ENCODE peak calls at places on chromosomes 2 and 18, in ten cellular contexts. Q is suprapubic skin, I is IMR-90, Y is uterus, D is sigmoid colon, A is HL-60, K is left ventricle myocardium inferior, S is small intestine, C is neuronal stem cell, H is GM23338. T is an unnamed sample.

GRCh38 chr2:39772812-39773152 is 6.3 kb downstream of the THUMPD2 start:
- DNase-seq in S (no peak), Q (no peak), H (no peak), A (no peak), K (no peak), Y (no peak), I (no peak), D (no peak), C (no peak), T (no peak)

GRCh38 chr2:230891108-230891507 is 26.4 kb downstream of the ITM2C start:
- DNase-seq in I (no peak), S (no peak), D (no peak), H (no peak), K (no peak), C (no peak), Y (no peak), A (no peak), Q (no peak), T (no peak)

GRCh38 chr2:130319536-130319935 is 23.2 kb upstream of the IMP4 start:
- DNase-seq in C (no peak), H (no peak), D (no peak), Q (no peak), S (no peak), Y (no peak), I (no peak), A (no peak), K (no peak), T (no peak)

GRCh38 chr2:184596819-184597411 is 1.4 kb upstream of the ZNF804A start:
- DNase-seq in D (no peak), Q (no peak), A (peak; percentile 69), I (peak; percentile 81), S (peak; percentile 10), H (peak; percentile 48), K (no peak), C (peak; percentile 20), Y (no peak), T (no peak)

GRCh38 chr2:19885791-19886190 is 16.0 kb downstream of the TTC32 start:
- DNase-seq in I (no peak), C (no peak), D (peak; percentile 39), A (no peak), H (no peak), S (no peak), K (no peak), Q (peak; percentile 55), Y (no peak), T (no peak)

GRCh38 chr2:36169843-36170242 is 185.7 kb upstream of the CRIM1 start:
- DNase-seq in H (no peak), A (no peak), D (no peak), Q (no peak), Y (no peak), I (no peak), K (no peak), C (no peak), S (no peak), T (no peak)

GRCh38 chr2:120579916-120580685 is 155.6 kb upstream of the GLI2 start:
- DNase-seq in A (no peak), K (no peak), S (no peak), Y (no peak), D (no peak), I (no peak), C (no peak), H (no peak), Q (no peak), T (no peak)

GRCh38 chr2:179268277-179268935 is 3.8 kb upstream of the SESTD1 start:
- DNase-seq in Y (no peak), Q (no peak), I (peak; percentile 49), K (no peak), S (no peak), D (peak; percentile 69), C (no peak), H (no peak), A (peak; percentile 74), T (no peak)

GRCh38 chr2:56580242-56580641 is 396.5 kb downstream of the CCDC85A start:
- DNase-seq in K (no peak), D (no peak), A (no peak), Q (no peak), I (peak; percentile 19), Y (no peak), H (no peak), C (no peak), S (no peak), T (no peak)

GRCh38 chr2:190477563-190478454 is 56.7 kb downstream of the NEMP2 start:
- DNase-seq in K (no peak), Q (no peak), D (no peak), C (no peak), Y (no peak), S (peak; percentile 59), I (peak; percentile 34), H (no peak), A (no peak), T (no peak)

GRCh38 chr18:42141439-42141838 is 186.4 kb downstream of the PIK3C3 start:
- DNase-seq in D (no peak), C (no peak), I (peak; percentile 2), K (no peak), Y (no peak), H (peak; percentile 40), S (no peak), A (no peak), Q (no peak), T (no peak)

GRCh38 chr18:48910972-48911545 is 39.7 kb downstream of the SMAD7 start:
- DNase-seq in C (no peak), A (no peak), S (no peak), Y (no peak), D (peak; percentile 28), K (no peak), Q (no peak), I (no peak), H (no peak), T (no peak)

GRCh38 chr2:46825958-46826897 is 89.4 kb downstream of the MCFD2 start:
- DNase-seq in K (no peak), S (no peak), C (no peak), A (no peak), I (peak; percentile 85), Y (peak; percentile 9), D (no peak), Q (no peak), H (no peak), T (no peak)

GRCh38 chr2:134917219-134917957 is 1.2 kb upstream of the CCNT2 start:
- DNase-seq in Q (no peak), C (peak; percentile 8), I (no peak), Y (peak; percentile 19), H (peak; percentile 12), D (no peak), S (no peak), K (peak; percentile 21), A (peak; percentile 17), T (no peak)

GRCh38 chr2:192202373-192202772 is 7.6 kb upstream of the TMEFF2 start:
- DNase-seq in D (no peak), Y (no peak), C (no peak), Q (no peak), K (no peak), A (no peak), H (no peak), S (no peak), I (no peak), T (no peak)

GRCh38 chr2:15673919-15674636 is 82.4 kb downstream of the DDX1 start:
- DNase-seq in S (peak; percentile 71), Y (no peak), A (no peak), C (no peak), I (peak; percentile 8), Q (no peak), H (no peak), D (no peak), K (no peak), T (no peak)
- H3K27ac ChIP-seq in S (peak overlapping the region; percentile 72), Y (no peak overlapping the region), A (no peak overlapping the region), C (no peak overlapping the region), I (no peak overlapping the region), Q (no peak overlapping the region), H (no peak overlapping the region), D (no peak overlapping the region), K (no peak overlapping the region), T (no peak overlapping the region)

GRCh38 chr2:26921323-26921722 is 49.1 kb upstream of the MAPRE3 start:
- DNase-seq in S (no peak), A (no peak), Y (no peak), Q (no peak), H (no peak), I (no peak), D (no peak), C (no peak), K (no peak), T (no peak)
- H3K4me3 ChIP-seq in S (no peak overlapping the region), A (no peak overlapping the region), Y (no peak overlapping the region), Q (no peak overlapping the region), H (no peak overlapping the region), I (no peak overlapping the region), D (no peak overlapping the region), C (no peak overlapping the region), K (no peak overlapping the region), T (no peak overlapping the region)

GRCh38 chr2:168030862-168031624 is 216.4 kb downstream of the STK39 start:
- DNase-seq in H (no peak), Y (no peak), D (no peak), I (peak; percentile 95), C (no peak), S (no peak), A (no peak), Q (no peak), K (no peak), T (no peak)
- H3K27ac ChIP-seq in H (no peak overlapping the region), Y (no peak overlapping the region), D (no peak overlapping the region), I (peak overlapping the region; percentile 99), C (no peak overlapping the region), S (peak overlapping the region; percentile 2), A (no peak overlapping the region), Q (no peak overlapping the region), K (no peak overlapping the region), T (no peak overlapping the region)

GRCh38 chr2:200477667-200478121 is 32.2 kb downstream of the KCTD18 start:
- DNase-seq in I (no peak), A (no peak), S (no peak), H (no peak), K (peak; percentile 67), Q (no peak), Y (peak; percentile 55), C (no peak), D (peak; percentile 88), T (no peak)
- H3K4me3 ChIP-seq in I (no peak overlapping the region), A (no peak overlapping the region), S (no peak overlapping the region), H (no peak overlapping the region), K (peak overlapping the region; percentile 54), Q (no peak overlapping the region), Y (no peak overlapping the region), C (peak overlapping the region; percentile 60), D (peak overlapping the region; percentile 22), T (no peak overlapping the region)

GRCh38 chr2:98295275-98295674 is 51.0 kb upstream of the CNGA3 start:
- DNase-seq in D (no peak), K (no peak), C (no peak), A (no peak), Y (no peak), S (no peak), Q (no peak), H (no peak), I (no peak), T (no peak)
- H3K27ac ChIP-seq in D (no peak overlapping the region), K (no peak overlapping the region), C (no peak overlapping the region), A (no peak overlapping the region), Y (no peak overlapping the region), S (no peak overlapping the region), Q (no peak overlapping the region), H (no peak overlapping the region), I (no peak overlapping the region), T (no peak overlapping the region)